ENCODE peak calls at places on chromosomes 2 and 18, in six cellular contexts. One of them, this sample, is unnamed.

GRCh38 chr2:229296016-229296415 is 24.9 kb upstream of the PID1 start:
- DNase-seq in GM12878: no peak
- DNase-seq in IMR-90: no peak
- DNase-seq in HepG2: no peak
- DNase-seq in SK-N-SH: no peak
- DNase-seq in A549: no peak
- DNase-seq in this sample: no peak

GRCh38 chr2:164700390-164700789 is 79.1 kb upstream of the GRB14 start:
- DNase-seq in GM12878: no peak
- DNase-seq in IMR-90: peak
- DNase-seq in HepG2: no peak
- DNase-seq in SK-N-SH: no peak
- DNase-seq in A549: no peak
- DNase-seq in this sample: no peak

GRCh38 chr2:43050866-43051265 is 175.5 kb downstream of the ZFP36L2 start:
- DNase-seq in GM12878: no peak
- DNase-seq in IMR-90: no peak
- DNase-seq in HepG2: no peak
- DNase-seq in SK-N-SH: no peak
- DNase-seq in A549: no peak
- DNase-seq in this sample: no peak

GRCh38 chr2:109049022-109049421 is 60.0 kb upstream of the EDAR start:
- DNase-seq in GM12878: no peak
- DNase-seq in IMR-90: no peak
- DNase-seq in HepG2: no peak
- DNase-seq in SK-N-SH: no peak
- DNase-seq in A549: no peak
- DNase-seq in this sample: no peak

GRCh38 chr2:230184727-230185578 is 34.8 kb downstream of the SP110 start:
- DNase-seq in GM12878: no peak
- DNase-seq in IMR-90: peak
- DNase-seq in HepG2: no peak
- DNase-seq in SK-N-SH: no peak
- DNase-seq in A549: no peak
- DNase-seq in this sample: no peak

GRCh38 chr2:106137944-106138903 is 55.9 kb downstream of the UXS1 start:
- DNase-seq in GM12878: no peak
- DNase-seq in IMR-90: peak
- DNase-seq in HepG2: no peak
- DNase-seq in SK-N-SH: no peak
- DNase-seq in A549: no peak
- DNase-seq in this sample: no peak

GRCh38 chr2:167438206-167438605 is 549.9 kb downstream of the XIRP2 start:
- DNase-seq in GM12878: no peak
- DNase-seq in IMR-90: peak
- DNase-seq in HepG2: peak
- DNase-seq in SK-N-SH: no peak
- DNase-seq in A549: no peak
- DNase-seq in this sample: no peak

GRCh38 chr18:59902180-59902992 is 2.6 kb downstream of the PMAIP1 start:
- DNase-seq in GM12878: no peak
- DNase-seq in IMR-90: peak
- DNase-seq in HepG2: no peak
- DNase-seq in SK-N-SH: no peak
- DNase-seq in A549: no peak
- DNase-seq in this sample: no peak

GRCh38 chr2:38277245-38278119 is 99.6 kb downstream of the ATL2 start:
- DNase-seq in GM12878: no peak
- DNase-seq in IMR-90: peak
- DNase-seq in HepG2: peak
- DNase-seq in SK-N-SH: no peak
- DNase-seq in A549: peak
- DNase-seq in this sample: no peak

GRCh38 chr18:31684279-31685096 is at the start of gene B4GALT6:
- DNase-seq in GM12878: no peak
- DNase-seq in IMR-90: no peak
- DNase-seq in HepG2: no peak
- DNase-seq in SK-N-SH: peak
- DNase-seq in A549: peak
- DNase-seq in this sample: peak

GRCh38 chr2:118177932-118178331 is 89.7 kb downstream of the INSIG2 start:
- DNase-seq in GM12878: no peak
- DNase-seq in IMR-90: no peak
- DNase-seq in HepG2: no peak
- DNase-seq in SK-N-SH: no peak
- DNase-seq in A549: no peak
- DNase-seq in this sample: no peak

GRCh38 chr2:65024149-65024829 is 31.9 kb upstream of the CEP68 start:
- DNase-seq in GM12878: no peak
- DNase-seq in IMR-90: peak
- DNase-seq in HepG2: no peak
- DNase-seq in SK-N-SH: no peak
- DNase-seq in A549: peak
- DNase-seq in this sample: peak

GRCh38 chr2:136572335-136572734 is 193.0 kb upstream of the THSD7B start:
- DNase-seq in GM12878: no peak
- DNase-seq in IMR-90: no peak
- DNase-seq in HepG2: no peak
- DNase-seq in SK-N-SH: no peak
- DNase-seq in A549: no peak
- DNase-seq in this sample: no peak

GRCh38 chr18:35581555-35582309 is at the start of gene GALNT1:
- DNase-seq in GM12878: no peak
- DNase-seq in IMR-90: peak
- DNase-seq in HepG2: no peak
- DNase-seq in SK-N-SH: peak
- DNase-seq in A549: no peak
- DNase-seq in this sample: peak

GRCh38 chr2:7480431-7480830 is 563.2 kb downstream of the RNF144A start:
- DNase-seq in GM12878: no peak
- DNase-seq in IMR-90: no peak
- DNase-seq in HepG2: no peak
- DNase-seq in SK-N-SH: no peak
- DNase-seq in A549: no peak
- DNase-seq in this sample: no peak

GRCh38 chr2:219912530-219912929 is 285.1 kb downstream of the SLC4A3 start:
- DNase-seq in GM12878: no peak
- DNase-seq in IMR-90: peak
- DNase-seq in HepG2: no peak
- DNase-seq in SK-N-SH: no peak
- DNase-seq in A549: no peak
- DNase-seq in this sample: no peak

GRCh38 chr2:226760412-226761194 is 39.0 kb downstream of the IRS1 start:
- DNase-seq in GM12878: no peak
- DNase-seq in IMR-90: peak
- DNase-seq in HepG2: peak
- DNase-seq in SK-N-SH: no peak
- DNase-seq in A549: no peak
- DNase-seq in this sample: no peak

GRCh38 chr2:15645720-15646385 is 54.2 kb downstream of the DDX1 start:
- DNase-seq in GM12878: no peak
- DNase-seq in IMR-90: no peak
- DNase-seq in HepG2: no peak
- DNase-seq in SK-N-SH: no peak
- DNase-seq in A549: no peak
- DNase-seq in this sample: no peak

GRCh38 chr2:102735431-102736130 is 26.2 kb upstream of the TMEM182 start:
- DNase-seq in GM12878: no peak
- DNase-seq in IMR-90: peak
- DNase-seq in HepG2: peak
- DNase-seq in SK-N-SH: no peak
- DNase-seq in A549: no peak
- DNase-seq in this sample: no peak

GRCh38 chr2:20208487-20208882 is 16.4 kb downstream of the SDC1 start:
- DNase-seq in GM12878: no peak
- DNase-seq in IMR-90: no peak
- DNase-seq in HepG2: no peak
- DNase-seq in SK-N-SH: no peak
- DNase-seq in A549: no peak
- DNase-seq in this sample: no peak

GRCh38 chr2:114550364-114550763 is 107.9 kb downstream of the DPP10 start:
- DNase-seq in GM12878: no peak
- DNase-seq in IMR-90: no peak
- DNase-seq in HepG2: peak
- DNase-seq in SK-N-SH: no peak
- DNase-seq in A549: no peak
- DNase-seq in this sample: no peak

GRCh38 chr18:34223893-34224422 is 755 bp downstream of the NOL4 start:
- DNase-seq in GM12878: no peak
- DNase-seq in IMR-90: no peak
- DNase-seq in HepG2: no peak
- DNase-seq in SK-N-SH: peak
- DNase-seq in A549: no peak
- DNase-seq in this sample: no peak

GRCh38 chr18:35095983-35096676 is 54.9 kb downstream of the MAPRE2 start:
- DNase-seq in GM12878: peak
- DNase-seq in IMR-90: peak
- DNase-seq in HepG2: no peak
- DNase-seq in SK-N-SH: no peak
- DNase-seq in A549: no peak
- DNase-seq in this sample: no peak

GRCh38 chr2:236343400-236344161 is 79.4 kb upstream of the ASB18 start:
- DNase-seq in GM12878: peak
- DNase-seq in IMR-90: peak
- DNase-seq in HepG2: peak
- DNase-seq in SK-N-SH: peak
- DNase-seq in A549: peak
- DNase-seq in this sample: peak

GRCh38 chr2:126655500-126656310 is at the start of gene GYPC:
- DNase-seq in GM12878: no peak
- DNase-seq in IMR-90: peak
- DNase-seq in HepG2: no peak
- DNase-seq in SK-N-SH: no peak
- DNase-seq in A549: no peak
- DNase-seq in this sample: peak

GRCh38 chr2:239305222-239305575 is 95.6 kb downstream of the HDAC4 start:
- DNase-seq in GM12878: no peak
- DNase-seq in IMR-90: no peak
- DNase-seq in HepG2: no peak
- DNase-seq in SK-N-SH: peak
- DNase-seq in A549: no peak
- DNase-seq in this sample: no peak
- TF ChIP-seq SMC3 in GM12878: no peak
- TF ChIP-seq SMC3 in IMR-90: no peak
- TF ChIP-seq SMC3 in HepG2: no peak
- TF ChIP-seq SMC3 in SK-N-SH: no peak
- TF ChIP-seq SMC3 in A549: no peak
- TF ChIP-seq SMC3 in this sample: no peak

DNA sequence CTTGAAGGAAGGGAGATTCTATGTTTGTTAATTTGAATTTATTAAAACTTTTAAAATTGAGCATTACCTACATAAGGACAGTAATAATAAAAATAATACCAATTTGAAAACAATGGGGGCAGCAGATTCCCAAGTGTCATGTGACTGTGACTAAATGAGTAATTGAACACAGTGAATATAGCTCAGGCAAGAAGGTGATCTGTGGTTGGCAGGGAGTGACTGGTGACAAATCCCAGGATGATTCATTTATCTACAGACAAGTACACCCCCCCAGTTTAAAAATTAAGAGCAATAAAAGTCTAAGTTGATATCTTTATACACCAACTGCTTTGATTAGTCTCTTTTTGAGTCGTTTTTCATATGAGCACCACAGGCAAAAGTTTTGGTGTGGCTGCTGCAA is 299.5 kb downstream of the ARHGAP15 start:
- DNase-seq in GM12878: no peak
- DNase-seq in IMR-90: no peak
- DNase-seq in HepG2: no peak
- DNase-seq in SK-N-SH: no peak
- DNase-seq in A549: no peak
- DNase-seq in this sample: no peak
- TF ChIP-seq SMC3 in GM12878: no peak
- TF ChIP-seq SMC3 in IMR-90: no peak
- TF ChIP-seq SMC3 in HepG2: no peak
- TF ChIP-seq SMC3 in SK-N-SH: no peak
- TF ChIP-seq SMC3 in A549: no peak
- TF ChIP-seq SMC3 in this sample: no peak

GRCh38 chr18:45821667-45822066 is 3.8 kb upstream of the SIGLEC15 start:
- DNase-seq in GM12878: no peak
- DNase-seq in IMR-90: no peak
- DNase-seq in HepG2: no peak
- DNase-seq in SK-N-SH: no peak
- DNase-seq in A549: no peak
- DNase-seq in this sample: no peak

GRCh38 chr18:45829896-45830295 is 4.4 kb downstream of the SIGLEC15 start:
- DNase-seq in GM12878: no peak
- DNase-seq in IMR-90: no peak
- DNase-seq in HepG2: no peak
- DNase-seq in SK-N-SH: no peak
- DNase-seq in A549: no peak
- DNase-seq in this sample: no peak

GRCh38 chr18:45828917-45829811 is 3.7 kb downstream of the SIGLEC15 start:
- DNase-seq in GM12878: no peak
- DNase-seq in IMR-90: no peak
- DNase-seq in HepG2: no peak
- DNase-seq in SK-N-SH: no peak
- DNase-seq in A549: no peak
- DNase-seq in this sample: peak

GRCh38 chr18:45821021-45821420 is 4.5 kb upstream of the SIGLEC15 start:
- DNase-seq in GM12878: no peak
- DNase-seq in IMR-90: no peak
- DNase-seq in HepG2: no peak
- DNase-seq in SK-N-SH: no peak
- DNase-seq in A549: no peak
- DNase-seq in this sample: no peak

GRCh38 chr18:45825258-45825744 is at the start of gene SIGLEC15:
- DNase-seq in GM12878: no peak
- DNase-seq in IMR-90: no peak
- DNase-seq in HepG2: no peak
- DNase-seq in SK-N-SH: no peak
- DNase-seq in A549: no peak
- DNase-seq in this sample: no peak
- TF ChIP-seq SMC3 in GM12878: no peak
- TF ChIP-seq SMC3 in IMR-90: no peak
- TF ChIP-seq SMC3 in HepG2: no peak
- TF ChIP-seq SMC3 in SK-N-SH: no peak
- TF ChIP-seq SMC3 in A549: no peak
- TF ChIP-seq SMC3 in this sample: no peak

DNA sequence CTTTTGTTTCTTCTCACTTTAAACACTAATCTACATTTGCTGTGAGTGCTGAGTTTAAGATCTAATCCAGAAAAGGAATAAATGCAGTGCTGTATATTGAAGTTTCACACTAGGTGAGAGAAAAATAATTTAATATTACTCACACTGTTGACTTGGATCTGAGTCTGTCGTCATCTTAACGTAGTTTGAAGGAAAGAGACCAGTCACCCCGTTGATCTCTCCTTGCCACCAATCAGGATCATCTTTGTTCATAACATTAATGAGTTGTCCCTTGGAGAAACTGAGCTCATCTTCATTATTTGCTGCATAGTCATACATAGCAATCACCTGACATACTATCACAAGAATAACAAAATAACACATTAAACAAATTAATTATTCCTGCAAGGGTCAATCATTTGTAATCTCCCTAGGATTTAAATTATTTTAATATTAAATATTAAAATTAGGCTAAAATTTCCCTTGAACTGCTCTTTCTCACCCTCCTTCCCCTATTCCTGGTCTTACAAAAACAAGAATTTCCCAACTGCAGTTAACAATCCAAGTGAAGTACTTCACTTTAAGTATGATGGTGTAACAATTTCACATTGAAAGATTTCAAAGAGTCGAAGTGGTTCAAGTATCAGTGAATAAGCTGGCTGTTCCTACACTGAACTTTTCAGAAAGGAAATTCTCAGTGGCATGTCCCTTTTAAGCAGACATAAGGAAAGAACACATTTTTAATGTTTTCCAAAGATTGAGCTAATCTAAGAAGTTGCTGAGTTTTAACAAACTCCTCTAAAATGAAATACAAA is 71.3 kb downstream of the FAM228A start:
- DNase-seq in GM12878: no peak
- DNase-seq in IMR-90: peak
- DNase-seq in HepG2: no peak
- DNase-seq in SK-N-SH: no peak
- DNase-seq in A549: no peak
- DNase-seq in this sample: no peak
- TF ChIP-seq SMC3 in GM12878: no peak
- TF ChIP-seq SMC3 in IMR-90: no peak
- TF ChIP-seq SMC3 in HepG2: no peak
- TF ChIP-seq SMC3 in SK-N-SH: no peak
- TF ChIP-seq SMC3 in A549: no peak
- TF ChIP-seq SMC3 in this sample: no peak

This sample was measured in K562.